ENCODE peak calls at places on chromosomes 2 and 18, in five cellular contexts. One of them, this sample, is unnamed.

GRCh38 chr2:25821225-25822056 is 56.8 kb downstream of the ASXL2 start:
- DNase-seq in A549: no peak
- DNase-seq in activated T-cell treated with anti-CD3 and anti-CD28 coated beads for 1 hour: no peak
- DNase-seq in left lobe of liver: no peak
- DNase-seq in G401: no peak
- DNase-seq in this sample: no peak

GRCh38 chr2:98746426-98746825 is 15.5 kb upstream of the MGAT4A start:
- DNase-seq in G401: no peak
- DNase-seq in activated T-cell treated with anti-CD3 and anti-CD28 coated beads for 1 hour: no peak
- DNase-seq in left lobe of liver: no peak
- DNase-seq in A549: no peak
- DNase-seq in this sample: no peak

GRCh38 chr2:143939976-143940375 is 579.9 kb downstream of the ZEB2 start:
- DNase-seq in G401: no peak
- DNase-seq in left lobe of liver: no peak
- DNase-seq in A549: no peak
- DNase-seq in activated T-cell treated with anti-CD3 and anti-CD28 coated beads for 1 hour: no peak
- DNase-seq in this sample: no peak

GRCh38 chr18:13390711-13391110 is 172.2 kb downstream of the LDLRAD4 start:
- DNase-seq in activated T-cell treated with anti-CD3 and anti-CD28 coated beads for 1 hour: no peak
- DNase-seq in left lobe of liver: no peak
- DNase-seq in G401: peak
- DNase-seq in A549: no peak
- DNase-seq in this sample: no peak

GRCh38 chr18:51028201-51028805 is 1.7 kb upstream of the SMAD4 start:
- DNase-seq in A549: peak
- DNase-seq in left lobe of liver: no peak
- DNase-seq in activated T-cell treated with anti-CD3 and anti-CD28 coated beads for 1 hour: no peak
- DNase-seq in G401: peak
- DNase-seq in this sample: no peak

GRCh38 chr18:46407471-46408166 is 249.4 kb downstream of the LOXHD1 start:
- DNase-seq in A549: no peak
- DNase-seq in activated T-cell treated with anti-CD3 and anti-CD28 coated beads for 1 hour: no peak
- DNase-seq in G401: no peak
- DNase-seq in left lobe of liver: no peak
- DNase-seq in this sample: no peak

GRCh38 chr2:197461073-197461472 is 7.7 kb downstream of the COQ10B start:
- DNase-seq in A549: no peak
- DNase-seq in activated T-cell treated with anti-CD3 and anti-CD28 coated beads for 1 hour: no peak
- DNase-seq in left lobe of liver: no peak
- DNase-seq in G401: no peak
- DNase-seq in this sample: no peak

GRCh38 chr2:237202288-237203030 is 116.8 kb downstream of the COPS8 start:
- DNase-seq in left lobe of liver: no peak
- DNase-seq in A549: no peak
- DNase-seq in activated T-cell treated with anti-CD3 and anti-CD28 coated beads for 1 hour: no peak
- DNase-seq in G401: no peak
- DNase-seq in this sample: no peak

GRCh38 chr18:40987581-40987980 is 967.5 kb upstream of the PIK3C3 start:
- DNase-seq in A549: no peak
- DNase-seq in activated T-cell treated with anti-CD3 and anti-CD28 coated beads for 1 hour: no peak
- DNase-seq in G401: no peak
- DNase-seq in left lobe of liver: no peak
- DNase-seq in this sample: no peak

GRCh38 chr2:102289129-102289528 is 22.2 kb upstream of the IL1RL1 start:
- DNase-seq in G401: no peak
- DNase-seq in A549: no peak
- DNase-seq in activated T-cell treated with anti-CD3 and anti-CD28 coated beads for 1 hour: no peak
- DNase-seq in left lobe of liver: no peak
- DNase-seq in this sample: no peak

GRCh38 chr2:238379096-238379810 is 47.5 kb upstream of the ASB1 start:
- DNase-seq in left lobe of liver: no peak
- DNase-seq in G401: no peak
- DNase-seq in A549: no peak
- DNase-seq in activated T-cell treated with anti-CD3 and anti-CD28 coated beads for 1 hour: no peak
- DNase-seq in this sample: no peak

This sample was measured in activated T-helper 1 cell treated with Interleukin-2 at 50 U/mL for 16 hours.